ENCODE peak calls at places on chromosomes 13 and 19, in seven cellular contexts. One of them, this sample, is unnamed.

GRCh38 chr19:40265763-40266099 is 19.4 kb downstream of the AKT2 start:
- DNase-seq in AG04450: no peak
- DNase-seq in HFF-Myc: no peak
- DNase-seq in NCI-H774: no peak
- DNase-seq in posterior vena cava: no peak
- DNase-seq in stimulated activated CD8-positive, alpha-beta memory T cell treated with anti-CD3 and anti-CD28 coated beads, Interleukin-7, amount 100 ng/mL, for 1 hour: no peak
- DNase-seq in lower leg skin: no peak
- DNase-seq in this sample: no peak

GRCh38 chr13:66887088-66887487 is 343.0 kb downstream of the PCDH9 start:
- DNase-seq in AG04450: peak; percentile 10
- DNase-seq in HFF-Myc: no peak
- DNase-seq in NCI-H774: no peak
- DNase-seq in posterior vena cava: no peak
- DNase-seq in stimulated activated CD8-positive, alpha-beta memory T cell treated with anti-CD3 and anti-CD28 coated beads, Interleukin-7, amount 100 ng/mL, for 1 hour: no peak
- DNase-seq in lower leg skin: no peak
- DNase-seq in this sample: no peak

GRCh38 chr19:11180346-11180745 is 17.0 kb downstream of the KANK2 start:
- DNase-seq in AG04450: no peak
- DNase-seq in HFF-Myc: no peak
- DNase-seq in NCI-H774: no peak
- DNase-seq in posterior vena cava: no peak
- DNase-seq in stimulated activated CD8-positive, alpha-beta memory T cell treated with anti-CD3 and anti-CD28 coated beads, Interleukin-7, amount 100 ng/mL, for 1 hour: no peak
- DNase-seq in lower leg skin: no peak
- DNase-seq in this sample: no peak

GRCh38 chr13:34793301-34793700 is 148.8 kb upstream of the NBEA start:
- DNase-seq in AG04450: no peak
- DNase-seq in HFF-Myc: no peak
- DNase-seq in NCI-H774: no peak
- DNase-seq in posterior vena cava: no peak
- DNase-seq in stimulated activated CD8-positive, alpha-beta memory T cell treated with anti-CD3 and anti-CD28 coated beads, Interleukin-7, amount 100 ng/mL, for 1 hour: no peak
- DNase-seq in lower leg skin: no peak
- DNase-seq in this sample: no peak

GRCh38 chr13:40579535-40579934 is 86.9 kb downstream of the FOXO1 start:
- DNase-seq in AG04450: no peak
- DNase-seq in HFF-Myc: no peak
- DNase-seq in NCI-H774: no peak
- DNase-seq in posterior vena cava: no peak
- DNase-seq in stimulated activated CD8-positive, alpha-beta memory T cell treated with anti-CD3 and anti-CD28 coated beads, Interleukin-7, amount 100 ng/mL, for 1 hour: no peak
- DNase-seq in lower leg skin: no peak
- DNase-seq in this sample: no peak

GRCh38 chr19:7856277-7856581 is 18.0 kb downstream of the PRR36 start:
- DNase-seq in AG04450: no peak
- DNase-seq in HFF-Myc: no peak
- DNase-seq in NCI-H774: no peak
- DNase-seq in posterior vena cava: no peak
- DNase-seq in stimulated activated CD8-positive, alpha-beta memory T cell treated with anti-CD3 and anti-CD28 coated beads, Interleukin-7, amount 100 ng/mL, for 1 hour: no peak
- DNase-seq in lower leg skin: no peak
- DNase-seq in this sample: no peak

GRCh38 chr19:29850482-29850881 is 38.7 kb downstream of the CCNE1 start:
- DNase-seq in AG04450: no peak
- DNase-seq in HFF-Myc: no peak
- DNase-seq in NCI-H774: no peak
- DNase-seq in posterior vena cava: peak; percentile 18
- DNase-seq in stimulated activated CD8-positive, alpha-beta memory T cell treated with anti-CD3 and anti-CD28 coated beads, Interleukin-7, amount 100 ng/mL, for 1 hour: no peak
- DNase-seq in lower leg skin: no peak
- DNase-seq in this sample: no peak

GRCh38 chr19:934865-935422 is 9.1 kb downstream of the ARID3A start:
- DNase-seq in AG04450: no peak
- DNase-seq in HFF-Myc: peak; percentile 39
- DNase-seq in NCI-H774: peak; percentile 87
- DNase-seq in posterior vena cava: peak; percentile 95
- DNase-seq in stimulated activated CD8-positive, alpha-beta memory T cell treated with anti-CD3 and anti-CD28 coated beads, Interleukin-7, amount 100 ng/mL, for 1 hour: no peak
- DNase-seq in lower leg skin: peak; percentile 96
- DNase-seq in this sample: no peak

GRCh38 chr13:51763486-51763885 is 40.5 kb downstream of the DHRS12 start:
- DNase-seq in AG04450: no peak
- DNase-seq in HFF-Myc: no peak
- DNase-seq in NCI-H774: no peak
- DNase-seq in posterior vena cava: no peak
- DNase-seq in stimulated activated CD8-positive, alpha-beta memory T cell treated with anti-CD3 and anti-CD28 coated beads, Interleukin-7, amount 100 ng/mL, for 1 hour: no peak
- DNase-seq in lower leg skin: no peak
- DNase-seq in this sample: no peak

This sample was measured in brain pericyte.